ENCODE peak calls at places on chromosomes 13 and 19, in six cellular contexts. I is foreskin fibroblast, D is AG09319, F is endothelial cell, K is K562, N is cardiac fibroblast. L is an unnamed sample.

GRCh38 chr19:45280471-45280961 is 29.4 kb downstream of the MARK4 start:
- DNase-seq in I (no peak), D (no peak), F (peak; percentile 31), K (no peak), N (no peak), L (no peak)

GRCh38 chr13:112616586-112617381 is 28.8 kb upstream of the TUBGCP3 start:
- DNase-seq in I (peak; percentile 69), D (peak; percentile 15), F (peak; percentile 47), K (peak; percentile 57), N (peak; percentile 61), L (peak; percentile 38)

GRCh38 chr19:7738023-7738422 is 6.1 kb upstream of the CLEC4G start:
- DNase-seq in I (no peak), D (no peak), F (no peak), K (no peak), N (no peak), L (no peak)

GRCh38 chr13:43325636-43326035 is 302.2 kb downstream of the DNAJC15 start:
- DNase-seq in I (no peak), D (no peak), F (no peak), K (no peak), N (no peak), L (no peak)

GRCh38 chr13:27678306-27679040 is 56.8 kb downstream of the POLR1D start:
- DNase-seq in I (no peak), D (no peak), F (no peak), K (no peak), N (peak; percentile 33), L (peak; percentile 75)

GRCh38 chr13:102555914-102556553 is 40.8 kb upstream of the TPP2 start:
- DNase-seq in I (peak; percentile 72), D (no peak), F (peak; percentile 29), K (peak; percentile 8), N (peak; percentile 64), L (peak; percentile 68)

GRCh38 chr13:23724196-23724970 is 154.2 kb downstream of the TNFRSF19 start:
- DNase-seq in I (peak; percentile 77), D (no peak), F (no peak), K (no peak), N (peak; percentile 71), L (no peak)

GRCh38 chr19:7251502-7251901 is 42.7 kb downstream of the INSR start:
- DNase-seq in I (no peak), D (no peak), F (no peak), K (no peak), N (no peak), L (no peak)

GRCh38 chr19:15534957-15535864 is 26.9 kb downstream of the CYP4F22 start:
- DNase-seq in I (no peak), D (no peak), F (no peak), K (no peak), N (no peak), L (no peak)

GRCh38 chr13:74647211-74647610 is 513.0 kb upstream of the KLF12 start:
- DNase-seq in I (no peak), D (no peak), F (no peak), K (no peak), N (no peak), L (no peak)

GRCh38 chr19:3682741-3683404 is 17.4 kb downstream of the PIP5K1C start:
- DNase-seq in I (peak; percentile 67), D (no peak), F (no peak), K (peak; percentile 68), N (peak; percentile 61), L (no peak)

GRCh38 chr19:39795001-39795400 is 16.3 kb downstream of the LEUTX start:
- DNase-seq in I (no peak), D (no peak), F (no peak), K (no peak), N (no peak), L (no peak)

GRCh38 chr13:50319603-50320296 is 304.5 kb downstream of the KCNRG start:
- DNase-seq in I (peak; percentile 46), D (no peak), F (no peak), K (peak; percentile 7), N (peak; percentile 52), L (no peak)

GRCh38 chr13:98540476-98540875 is 36.4 kb downstream of the STK24 start:
- DNase-seq in I (no peak), D (no peak), F (no peak), K (no peak), N (peak; percentile 25), L (no peak)

GRCh38 chr19:46288896-46289588 is 7.8 kb upstream of the HIF3A start:
- DNase-seq in I (peak; percentile 97), D (peak; percentile 10), F (no peak), K (no peak), N (peak; percentile 99), L (peak; percentile 89)
- TF ChIP-seq CTCF in I (no peak), D (no peak), F (no peak), K (no peak), N (no peak), L (no peak)

GRCh38 chr13:38430761-38431160 is 81.1 kb downstream of the UFM1 start:
- DNase-seq in I (peak; percentile 40), D (no peak), F (no peak), K (no peak), N (no peak), L (peak; percentile 25)

GRCh38 chr13:38429916-38430315 is 80.3 kb downstream of the UFM1 start:
- DNase-seq in I (peak; percentile 4), D (no peak), F (no peak), K (no peak), N (no peak), L (no peak)
- TF ChIP-seq CTCF in I (no peak), D (no peak), F (no peak), K (no peak), N (no peak), L (no peak)

GRCh38 chr19:50495020-50495531 is 15.9 kb downstream of the JOSD2 start:
- DNase-seq in I (no peak), D (no peak), F (no peak), K (no peak), N (no peak), L (no peak)

GRCh38 chr19:50496189-50497029 is 14.6 kb downstream of the JOSD2 start:
- DNase-seq in I (no peak), D (no peak), F (no peak), K (no peak), N (no peak), L (no peak)

GRCh38 chr19:50493171-50493570 is 16.5 kb upstream of the GARIN5A start:
- DNase-seq in I (no peak), D (no peak), F (no peak), K (no peak), N (no peak), L (no peak)

GRCh38 chr19:50492303-50493052 is 15.8 kb upstream of the GARIN5A start:
- DNase-seq in I (peak; percentile 27), D (no peak), F (no peak), K (peak; percentile 60), N (no peak), L (no peak)

GRCh38 chr19:50494186-50495019 is 16.6 kb downstream of the JOSD2 start:
- DNase-seq in I (no peak), D (no peak), F (no peak), K (no peak), N (no peak), L (no peak)
- TF ChIP-seq CTCF in I (no peak), D (no peak), F (no peak), K (no peak), N (no peak), L (no peak)

GRCh38 chr19:31882709-31883108 is 462.7 kb upstream of the ZNF507 start:
- DNase-seq in I (no peak), D (no peak), F (no peak), K (no peak), N (no peak), L (no peak)
- TF ChIP-seq CTCF in I (no peak), D (no peak), F (no peak), K (peak; percentile 10), N (no peak), L (no peak)

GRCh38 chr19:49214701-49215100 is 57.1 kb downstream of the TRPM4 start:
- DNase-seq in I (no peak), D (no peak), F (no peak), K (no peak), N (no peak), L (no peak)

GRCh38 chr19:49212302-49212701 is 54.7 kb downstream of the TRPM4 start:
- DNase-seq in I (peak; percentile 51), D (no peak), F (no peak), K (no peak), N (peak; percentile 21), L (no peak)

GRCh38 chr19:49216076-49216475 is 58.5 kb downstream of the TRPM4 start:
- DNase-seq in I (peak; percentile 64), D (no peak), F (no peak), K (no peak), N (peak; percentile 33), L (peak; percentile 58)

GRCh38 chr19:49210901-49211451 is 53.4 kb downstream of the TRPM4 start:
- DNase-seq in I (no peak), D (no peak), F (no peak), K (no peak), N (no peak), L (no peak)

DNA sequence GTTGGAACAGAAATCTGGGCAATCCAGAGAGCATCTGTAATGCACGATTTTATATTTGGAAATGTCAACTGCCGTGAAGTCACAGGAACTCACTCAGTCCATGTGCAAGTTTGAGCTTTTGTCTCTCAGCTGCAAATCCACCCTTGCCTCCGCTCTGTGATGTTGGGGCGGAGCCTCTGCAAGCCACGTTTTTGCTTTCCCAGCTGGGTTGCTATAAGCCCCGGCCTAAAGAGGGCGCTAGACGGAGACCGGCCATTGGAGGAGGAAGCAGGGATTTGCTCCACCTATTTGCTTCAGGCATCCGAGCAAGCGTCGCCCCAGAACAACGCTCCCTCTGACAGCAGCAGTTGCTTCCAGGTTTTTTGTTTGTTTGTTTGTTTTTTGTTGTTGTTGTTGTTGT is 56.2 kb downstream of the TRPM4 start:
- DNase-seq in I (no peak), D (no peak), F (no peak), K (peak; percentile 84), N (no peak), L (no peak)
- TF ChIP-seq CTCF in I (peak; percentile 10), D (no peak), F (no peak), K (peak; percentile 68), N (peak; percentile 22), L (peak; percentile 42)

GRCh38 chr13:76884167-76884566 is 2.0 kb downstream of the KCTD12 start:
- DNase-seq in I (peak; percentile 78), D (no peak), F (peak; percentile 15), K (no peak), N (peak; percentile 53), L (no peak)
- TF ChIP-seq CTCF in I (peak; percentile 30), D (peak; percentile 60), F (no peak), K (no peak), N (peak; percentile 44), L (peak; percentile 16)